ENCODE peak calls at places on chromosomes 3 and 15, in seven cellular contexts. D is uterus, E is aorta, T is SJSA1, P is cardiac muscle cell, Q is Peyer's patch, M is left lung. F is an unnamed sample.

GRCh38 chr3:65348596-65348995 is 660.8 kb upstream of the ADAMTS9 start:
- DNase-seq in D (no peak), E (no peak), T (peak; percentile 74), P (peak; percentile 38), Q (no peak), M (no peak), F (no peak)

GRCh38 chr3:100231668-100232067 is 29.1 kb upstream of the TBC1D23 start:
- DNase-seq in D (no peak), E (no peak), T (no peak), P (no peak), Q (no peak), M (no peak), F (no peak)

GRCh38 chr3:172622916-172623700 is 87.8 kb downstream of the NCEH1 start:
- DNase-seq in D (peak; percentile 35), E (no peak), T (peak; percentile 72), P (peak; percentile 70), Q (no peak), M (no peak), F (no peak)

GRCh38 chr3:72597756-72598195 is 250.5 kb downstream of the SHQ1 start:
- DNase-seq in D (no peak), E (no peak), T (no peak), P (peak; percentile 14), Q (no peak), M (no peak), F (no peak)

GRCh38 chr3:47420511-47421484 is 40.0 kb downstream of the PTPN23 start:
- DNase-seq in D (peak; percentile 86), E (peak; percentile 92), T (peak; percentile 84), P (peak; percentile 90), Q (peak; percentile 89), M (peak; percentile 88), F (peak; percentile 84)

GRCh38 chr3:174498638-174499037 is 360.5 kb upstream of the NAALADL2 start:
- DNase-seq in D (no peak), E (no peak), T (no peak), P (peak; percentile 6), Q (no peak), M (no peak), F (no peak)

GRCh38 chr15:89472785-89473256 is 23.6 kb downstream of the RHCG start:
- DNase-seq in D (no peak), E (no peak), T (peak; percentile 42), P (peak; percentile 76), Q (peak; percentile 74), M (no peak), F (no peak)

GRCh38 chr15:96327155-96327741 is 3.3 kb upstream of the NR2F2 start:
- DNase-seq in D (peak; percentile 68), E (no peak), T (peak; percentile 93), P (peak; percentile 92), Q (no peak), M (no peak), F (peak; percentile 18)

GRCh38 chr3:108100906-108101305 is 10.1 kb upstream of the CD47 start:
- DNase-seq in D (no peak), E (no peak), T (no peak), P (no peak), Q (no peak), M (no peak), F (no peak)

GRCh38 chr3:42780892-42781700 is 8.0 kb upstream of the CCDC13 start:
- DNase-seq in D (peak; percentile 63), E (no peak), T (peak; percentile 48), P (peak; percentile 86), Q (no peak), M (no peak), F (no peak)

GRCh38 chr15:67523337-67523736 is 2.4 kb downstream of the C15orf61 start:
- DNase-seq in D (no peak), E (no peak), T (no peak), P (no peak), Q (no peak), M (no peak), F (no peak)

GRCh38 chr3:188294823-188295487 is 141.0 kb downstream of the LPP start:
- DNase-seq in D (no peak), E (no peak), T (peak; percentile 89), P (peak; percentile 90), Q (no peak), M (no peak), F (no peak)

GRCh38 chr3:138600341-138600740 is 6.3 kb upstream of the CEP70 start:
- DNase-seq in D (no peak), E (peak; percentile 66), T (no peak), P (no peak), Q (no peak), M (no peak), F (peak; percentile 72)

GRCh38 chr3:60337421-60337820 is 913.8 kb downstream of the FHIT start:
- DNase-seq in D (no peak), E (no peak), T (no peak), P (no peak), Q (no peak), M (no peak), F (no peak)

GRCh38 chr15:61314443-61314842 is 85.3 kb upstream of the RORA start:
- DNase-seq in D (no peak), E (no peak), T (no peak), P (no peak), Q (no peak), M (no peak), F (no peak)

GRCh38 chr3:98359250-98359649 is 5.6 kb downstream of the OR5K4 start:
- DNase-seq in D (no peak), E (no peak), T (no peak), P (no peak), Q (no peak), M (no peak), F (no peak)

GRCh38 chr15:28935316-28935715 is 49.5 kb downstream of the APBA2 start:
- DNase-seq in D (no peak), E (peak; percentile 33), T (no peak), P (no peak), Q (peak; percentile 41), M (no peak), F (no peak)

GRCh38 chr3:196666001-196666867 is 26.7 kb downstream of the NRROS start:
- DNase-seq in D (no peak), E (no peak), T (peak; percentile 4), P (peak; percentile 95), Q (no peak), M (no peak), F (peak; percentile 69)

GRCh38 chr3:131501949-131502348 is 822 bp downstream of the MRPL3 start:
- DNase-seq in D (no peak), E (no peak), T (no peak), P (peak; percentile 1), Q (no peak), M (no peak), F (no peak)

GRCh38 chr15:90002428-90002844 is 1.3 kb downstream of the ZNF710 start:
- DNase-seq in D (peak; percentile 46), E (peak; percentile 68), T (peak; percentile 27), P (peak; percentile 49), Q (peak; percentile 71), M (peak; percentile 88), F (peak; percentile 38)

GRCh38 chr15:65790692-65791334 is 1.3 kb downstream of the DENND4A start:
- DNase-seq in D (no peak), E (no peak), T (no peak), P (peak; percentile 38), Q (no peak), M (no peak), F (no peak)

GRCh38 chr3:196989721-196990262 is 21.2 kb upstream of the PIGZ start:
- DNase-seq in D (no peak), E (no peak), T (no peak), P (no peak), Q (peak; percentile 40), M (no peak), F (no peak)

GRCh38 chr3:38117748-38118420 is 19.0 kb downstream of the ACAA1 start:
- DNase-seq in D (peak; percentile 34), E (peak; percentile 71), T (peak; percentile 31), P (peak; percentile 69), Q (peak; percentile 87), M (peak; percentile 84), F (peak; percentile 72)

GRCh38 chr3:10816019-10816862 is at the start of gene SLC6A11:
- DNase-seq in D (no peak), E (no peak), T (no peak), P (peak; percentile 2), Q (no peak), M (peak; percentile 73), F (no peak)

GRCh38 chr15:69974321-69974720 is 123.4 kb downstream of the TLE3 start:
- DNase-seq in D (no peak), E (no peak), T (no peak), P (no peak), Q (no peak), M (no peak), F (no peak)

GRCh38 chr3:71453319-71453718 is 130.2 kb downstream of the FOXP1 start:
- DNase-seq in D (no peak), E (no peak), T (no peak), P (no peak), Q (no peak), M (no peak), F (no peak)

GRCh38 chr3:189292667-189293478 is 121.1 kb downstream of the TPRG1 start:
- DNase-seq in D (no peak), E (no peak), T (no peak), P (no peak), Q (no peak), M (no peak), F (peak; percentile 63)

GRCh38 chr3:138687236-138687635 is 78.7 kb downstream of the FAIM start:
- DNase-seq in D (no peak), E (no peak), T (no peak), P (no peak), Q (no peak), M (no peak), F (no peak)

GRCh38 chr15:68524753-68525584 is 53.8 kb upstream of the CORO2B start:
- DNase-seq in D (peak; percentile 77), E (no peak), T (no peak), P (peak; percentile 82), Q (no peak), M (no peak), F (no peak)

GRCh38 chr15:95068847-95069518 is 837.6 kb downstream of the MCTP2 start:
- DNase-seq in D (no peak), E (no peak), T (no peak), P (no peak), Q (no peak), M (no peak), F (no peak)
- H3K9me3 ChIP-seq in D (no peaks in the 10 kb centered on the region), E (no peaks in the 10 kb centered on the region), T (peaks cover 12% of the 10 kb centered on the region), P (no peaks in the 10 kb centered on the region), Q (no peaks in the 10 kb centered on the region), M (peaks cover 6% of the 10 kb centered on the region), F (no peaks in the 10 kb centered on the region)

GRCh38 chr3:73603771-73604171 is 21.0 kb downstream of the PDZRN3 start:
- DNase-seq in D (peak; percentile 55), E (no peak), T (no peak), P (peak; percentile 43), Q (no peak), M (no peak), F (no peak)
- H3K27ac ChIP-seq in D (peak overlapping the region; percentile 72), E (peak overlapping the region; percentile 86), T (no peak overlapping the region), P (no peak overlapping the region), Q (no peak overlapping the region), M (no peak overlapping the region), F (no peak overlapping the region)

GRCh38 chr3:177743491-177743890 is 546.2 kb upstream of the TBL1XR1 start:
- DNase-seq in D (no peak), E (no peak), T (no peak), P (no peak), Q (no peak), M (no peak), F (no peak)
- H3K9me3 ChIP-seq in D (no peaks in the 10 kb centered on the region), E (no peaks in the 10 kb centered on the region), T (no peaks in the 10 kb centered on the region), P (no peaks in the 10 kb centered on the region), Q (no peaks in the 10 kb centered on the region), M (no peaks in the 10 kb centered on the region), F (no peaks in the 10 kb centered on the region)

DNA sequence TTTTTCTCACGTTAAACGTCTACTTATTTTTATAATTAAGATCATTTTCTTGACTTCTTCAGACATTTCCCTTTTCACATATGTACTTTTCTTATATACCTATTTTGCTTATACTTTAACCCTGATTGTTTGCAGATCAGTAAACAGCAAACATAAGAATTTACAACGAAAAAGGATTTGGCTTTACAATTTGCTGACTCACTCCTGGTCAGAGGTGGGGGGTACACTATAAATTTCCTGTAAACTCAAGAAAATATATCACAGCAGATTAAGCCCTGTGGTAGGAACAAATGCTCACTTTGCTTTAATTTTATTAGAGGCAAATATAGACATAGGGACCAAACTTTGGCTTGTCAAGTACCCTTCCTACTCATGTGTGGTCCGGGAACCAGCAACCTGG is 185.0 kb downstream of the PLCL2 start:
- DNase-seq in D (no peak), E (no peak), T (no peak), P (no peak), Q (no peak), M (no peak), F (no peak)
- H3K27ac ChIP-seq in D (no peak overlapping the region), E (no peak overlapping the region), T (no peak overlapping the region), P (no peak overlapping the region), Q (no peak overlapping the region), M (no peak overlapping the region), F (no peak overlapping the region)

F was measured in breast epithelium.